ENCODE peak calls at places on chromosomes 7 and 10, in six cellular contexts. G is neuronal stem cell; K is kidney tubule cell; P is stimulated activated CD4-positive, alpha-beta T cell treated with anti-CD3 and anti-CD28 coated beads, Interleukin-4, amount 100 ng/mL, for 48 hours; A is GM12878; H is globus pallidus. V is an unnamed sample.

GRCh38 chr7:29567174-29567573 is 3.5 kb downstream of the PRR15 start:
- DNase-seq in P (no peak), A (no peak), G (no peak), H (no peak), K (peak; percentile 67), V (no peak)

GRCh38 chr7:362416-363096 is 72.6 kb downstream of the FOXL3 start:
- DNase-seq in K (peak; percentile 12), A (no peak), P (peak; percentile 24), G (no peak), H (no peak), V (no peak)

GRCh38 chr10:90937645-90938258 is 16.9 kb upstream of the ANKRD1 start:
- DNase-seq in K (no peak), H (no peak), A (no peak), G (no peak), P (no peak), V (no peak)

GRCh38 chr10:125038637-125039036 is 96.7 kb downstream of the ZRANB1 start:
- DNase-seq in H (peak; percentile 79), P (no peak), G (no peak), K (peak; percentile 54), A (no peak), V (no peak)

GRCh38 chr7:5237286-5237685 is 45.5 kb upstream of the SLC29A4 start:
- DNase-seq in P (no peak), K (no peak), H (peak; percentile 84), A (no peak), G (no peak), V (no peak)

GRCh38 chr7:40329601-40330153 is 194.9 kb downstream of the SUGCT start:
- DNase-seq in H (peak; percentile 56), A (no peak), K (peak; percentile 64), P (no peak), G (peak; percentile 51), V (peak; percentile 16)

GRCh38 chr7:115812796-115813195 is 217.8 kb downstream of the TFEC start:
- DNase-seq in G (peak; percentile 91), A (no peak), H (no peak), K (no peak), P (no peak), V (no peak)

GRCh38 chr10:30730306-30730705 is 100.8 kb upstream of the LYZL2 start:
- DNase-seq in K (no peak), G (no peak), A (no peak), P (no peak), H (no peak), V (no peak)

GRCh38 chr7:2276107-2276506 is 34.1 kb downstream of the NUDT1 start:
- DNase-seq in G (no peak), P (no peak), A (no peak), H (no peak), K (no peak), V (no peak)

GRCh38 chr10:103276941-103277712 is at the start of gene INA:
- DNase-seq in G (peak; percentile 75), A (no peak), P (peak; percentile 16), H (no peak), K (peak; percentile 72), V (no peak)

GRCh38 chr10:69483988-69484387 is 32.7 kb downstream of the TSPAN15 start:
- DNase-seq in G (no peak), P (no peak), K (peak; percentile 34), H (no peak), A (no peak), V (no peak)

GRCh38 chr10:110577056-110577455 is 9.6 kb downstream of the SMC3 start:
- DNase-seq in H (no peak), P (no peak), G (no peak), K (no peak), A (no peak), V (no peak)

GRCh38 chr10:43230101-43230908 is 36.6 kb downstream of the RASGEF1A start:
- DNase-seq in H (no peak), A (no peak), P (no peak), G (no peak), K (no peak), V (no peak)

GRCh38 chr10:125086716-125087115 is 73.6 kb downstream of the CTBP2 start:
- DNase-seq in K (no peak), G (no peak), H (no peak), A (no peak), P (no peak), V (no peak)

GRCh38 chr7:2641406-2642393 is 9.9 kb downstream of the TTYH3 start:
- DNase-seq in H (peak; percentile 89), P (no peak), G (peak; percentile 88), A (peak; percentile 47), K (peak; percentile 97), V (peak; percentile 89)

GRCh38 chr7:8290645-8291308 is 28.8 kb upstream of the ICA1 start:
- DNase-seq in P (no peak), H (no peak), K (no peak), G (no peak), A (no peak), V (no peak)